ENCODE peak calls at places on chromosomes 2 and 18, in seven cellular contexts. B is MG63; T is cardiac muscle cell; F is CD8-positive, alpha-beta T cell; A is lower lobe of right lung; C is CD8-positive, alpha-beta memory T cell; X is ovary. N is an unnamed sample.
A peak's percentile ranks its signal among the peaks of the same experiment; 100 is the strongest.

GRCh38 chr18:8608795-8609673 is at the start of gene RAB12:
- DNase-seq in X (peak; percentile 90), B (peak; percentile 88), C (peak; percentile 84), T (peak; percentile 92), A (peak; percentile 92), F (peak; percentile 88), N (peak; percentile 89)

GRCh38 chr2:203815541-203815898 is 52.1 kb upstream of the CTLA4 start:
- DNase-seq in A (no peak), C (no peak), F (no peak), B (no peak), T (no peak), X (no peak), N (no peak)

GRCh38 chr18:2905802-2906521 is 59.2 kb downstream of the EMILIN2 start:
- DNase-seq in X (peak; percentile 83), C (peak; percentile 32), F (peak; percentile 34), B (peak; percentile 81), A (peak; percentile 82), T (peak; percentile 72), N (peak; percentile 20)

GRCh38 chr18:31789409-31789808 is 28.7 kb upstream of the SLC25A52 start:
- DNase-seq in F (no peak), B (no peak), X (no peak), T (no peak), C (no peak), A (no peak), N (no peak)

GRCh38 chr2:150589760-150590159 is 102.3 kb upstream of the RND3 start:
- DNase-seq in T (no peak), F (no peak), C (no peak), X (no peak), A (no peak), B (no peak), N (no peak)

GRCh38 chr2:218896501-218897393 is 16.1 kb downstream of the WNT10A start:
- DNase-seq in B (no peak), F (peak; percentile 91), C (peak; percentile 85), T (no peak), A (no peak), X (peak; percentile 43), N (peak; percentile 86)

GRCh38 chr2:228048838-228049490 is 132.5 kb downstream of the SPHKAP start:
- DNase-seq in B (peak; percentile 50), C (no peak), A (no peak), T (peak; percentile 74), X (no peak), F (no peak), N (no peak)

GRCh38 chr2:42823744-42824453 is 31.5 kb upstream of the HAAO start:
- DNase-seq in A (no peak), B (no peak), F (no peak), T (no peak), X (no peak), C (no peak), N (no peak)

GRCh38 chr2:44928660-44929471 is 12.6 kb upstream of the SIX3 start:
- DNase-seq in X (no peak), T (no peak), C (no peak), B (no peak), A (no peak), F (no peak), N (no peak)
- H3K4me3 ChIP-seq in X (no peak overlapping the region), T (peak overlapping the region; percentile 13), C (no peak overlapping the region), B (peak overlapping the region; percentile 21), A (peak overlapping the region; percentile 34), F (no peak overlapping the region), N (no peak overlapping the region)

GRCh38 chr2:171834286-171834685 is 59.8 kb downstream of the SLC25A12 start:
- DNase-seq in C (no peak), F (no peak), A (no peak), X (no peak), T (no peak), B (no peak), N (no peak)

GRCh38 chr2:171837736-171838135 is 56.3 kb downstream of the SLC25A12 start:
- DNase-seq in T (peak; percentile 73), A (no peak), C (no peak), B (no peak), X (no peak), F (no peak), N (no peak)

GRCh38 chr2:171832489-171832888 is 61.6 kb downstream of the SLC25A12 start:
- DNase-seq in A (no peak), F (no peak), C (no peak), B (no peak), T (no peak), X (no peak), N (no peak)

GRCh38 chr2:171841996-171842395 is 52.0 kb downstream of the SLC25A12 start:
- DNase-seq in C (no peak), A (no peak), B (no peak), X (no peak), T (no peak), F (no peak), N (no peak)

GRCh38 chr2:171836151-171836910 is 57.7 kb downstream of the SLC25A12 start:
- DNase-seq in B (no peak), X (no peak), T (peak; percentile 33), F (no peak), C (no peak), A (no peak), N (no peak)
- H3K36me3 ChIP-seq in B (peaks cover 66% of the 10 kb centered on the region), X (no peaks in the 10 kb centered on the region), T (peaks cover 57% of the 10 kb centered on the region), F (peaks cover 19% of the 10 kb centered on the region), C (peaks cover 39% of the 10 kb centered on the region), A (peaks cover 55% of the 10 kb centered on the region), N (peaks cover 75% of the 10 kb centered on the region)

DNA sequence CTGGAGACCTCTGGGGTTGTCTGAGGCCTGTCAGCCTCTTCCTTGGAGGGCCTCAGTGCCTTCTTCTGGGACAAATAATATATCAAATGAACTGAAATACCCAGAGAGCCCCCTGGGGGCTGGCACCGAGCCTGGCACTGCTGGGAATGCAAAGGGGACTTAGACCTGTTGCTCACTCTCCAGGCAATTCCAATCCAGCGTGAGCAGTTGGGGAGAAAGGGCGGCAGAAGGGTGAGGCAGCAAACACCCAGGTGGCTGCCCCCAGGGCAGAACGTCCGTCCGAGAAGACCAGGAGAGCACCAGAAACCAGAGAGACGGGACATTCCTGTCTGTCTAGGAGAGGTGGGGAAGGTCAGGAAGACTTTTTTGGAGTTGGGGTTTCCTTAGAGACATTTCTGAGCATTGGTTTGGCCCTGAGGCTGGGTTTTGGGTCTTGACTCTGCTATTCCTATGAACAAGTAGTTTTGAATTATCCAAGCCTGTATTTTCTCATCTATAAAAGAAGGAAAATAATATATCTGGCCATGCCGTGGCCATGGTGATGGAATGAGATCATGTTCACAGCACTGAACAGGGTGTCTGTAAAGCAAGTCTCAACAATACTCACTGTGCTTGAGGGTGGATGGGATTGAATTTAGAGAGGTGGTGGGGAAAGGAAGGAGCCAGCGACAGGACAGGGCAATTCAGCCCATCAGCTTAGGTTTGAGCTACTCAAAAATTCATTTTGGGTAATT is 44.3 kb upstream of the ZBTB7C start:
- DNase-seq in C (no peak), B (no peak), X (no peak), T (no peak), A (no peak), F (no peak), N (no peak)
- H3K4me3 ChIP-seq in C (no peak overlapping the region), B (no peak overlapping the region), X (no peak overlapping the region), T (no peak overlapping the region), A (no peak overlapping the region), F (no peak overlapping the region), N (no peak overlapping the region)

DNA sequence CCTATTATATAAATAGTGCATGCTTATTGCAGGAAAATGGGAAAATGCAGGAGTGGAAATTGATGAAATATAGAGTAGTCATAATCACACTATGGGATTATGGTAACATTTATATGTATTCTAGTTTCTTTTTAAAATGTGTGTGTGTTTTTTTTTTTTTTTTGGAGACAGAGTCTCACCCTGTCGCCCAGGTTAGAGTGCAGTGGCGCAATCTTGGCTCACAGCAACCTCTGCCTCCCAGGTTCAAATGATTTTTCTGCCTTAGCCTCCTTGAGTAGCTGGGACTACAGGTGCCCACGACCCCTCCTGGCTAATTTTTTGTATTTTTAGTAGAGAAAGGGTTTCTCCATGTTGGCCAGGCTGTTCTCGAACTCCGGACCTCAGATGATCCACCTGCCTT is 47.0 kb downstream of the BIRC6 start:
- DNase-seq in A (no peak), B (no peak), T (no peak), C (no peak), X (no peak), F (no peak), N (no peak)
- H3K36me3 ChIP-seq in A (peaks cover 67% of the 10 kb centered on the region), B (peaks cover 48% of the 10 kb centered on the region), T (peaks cover 28% of the 10 kb centered on the region), C (peaks cover 4% of the 10 kb centered on the region), X (no peaks in the 10 kb centered on the region), F (peaks cover 6% of the 10 kb centered on the region), N (peaks cover 65% of the 10 kb centered on the region)

DNA sequence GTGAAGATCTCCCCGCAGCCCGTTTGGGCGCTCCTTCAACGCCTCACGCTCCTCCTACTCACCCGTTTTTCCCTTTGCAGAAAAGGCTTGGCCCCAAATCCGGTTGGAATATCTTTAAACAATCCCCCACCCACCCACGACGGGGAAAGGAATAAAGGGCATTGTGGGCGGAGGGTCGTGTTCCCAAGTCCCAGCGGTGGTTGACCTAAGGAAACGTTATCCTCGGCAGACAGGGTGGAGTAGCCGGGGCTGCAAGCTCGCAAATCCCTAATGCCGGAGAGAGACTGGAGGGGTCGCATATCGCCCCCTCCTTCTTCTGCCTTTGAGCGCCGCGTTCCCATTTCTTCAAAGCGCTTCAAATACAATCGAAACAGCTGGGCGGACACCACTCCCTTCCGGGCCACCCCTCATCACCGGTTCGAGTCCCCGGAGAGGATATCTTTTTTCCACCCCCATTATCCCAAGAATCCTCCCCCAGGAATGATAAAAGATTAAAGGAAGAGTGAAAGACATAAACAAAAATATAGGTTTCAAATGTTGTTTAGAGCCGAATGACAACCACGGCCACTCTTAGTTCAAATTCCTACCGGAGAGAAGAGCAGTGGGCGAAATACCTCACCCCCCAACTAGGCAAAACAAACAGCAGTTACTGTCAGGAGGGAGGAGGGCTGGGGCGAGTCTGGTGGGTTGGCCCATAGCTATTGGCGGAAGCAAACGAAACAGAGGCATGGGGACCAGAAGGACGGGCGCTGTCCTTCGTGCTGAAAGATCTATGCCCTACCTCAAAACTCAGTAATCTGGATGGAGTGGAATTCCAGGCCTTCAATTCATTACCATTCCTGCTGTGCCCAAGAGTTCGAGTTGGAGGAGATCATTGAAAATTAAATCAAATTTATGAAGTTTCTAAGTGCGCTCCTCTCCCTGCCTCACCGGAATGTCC is 2.8 kb upstream of the GAD1 start:
- DNase-seq in C (no peak), B (peak; percentile 31), T (peak; percentile 69), X (no peak), A (no peak), F (no peak), N (no peak)
- H3K4me3 ChIP-seq in C (no peak overlapping the region), B (no peak overlapping the region), T (no peak overlapping the region), X (no peak overlapping the region), A (no peak overlapping the region), F (no peak overlapping the region), N (no peak overlapping the region)

GRCh38 chr2:231461516-231461971 is 2.7 kb downstream of the NCL start:
- DNase-seq in B (no peak), C (no peak), X (no peak), A (no peak), F (no peak), T (no peak), N (no peak)
- H3K36me3 ChIP-seq in B (peaks cover 77% of the 10 kb centered on the region), C (peaks cover 62% of the 10 kb centered on the region), X (no peaks in the 10 kb centered on the region), A (peaks cover 68% of the 10 kb centered on the region), F (peaks cover 63% of the 10 kb centered on the region), T (peaks cover 62% of the 10 kb centered on the region), N (peaks cover 66% of the 10 kb centered on the region)

GRCh38 chr18:25164211-25164836 is 187.6 kb downstream of the ZNF521 start:
- DNase-seq in T (no peak), C (no peak), A (no peak), F (no peak), B (no peak), X (no peak), N (no peak)
- H3K4me3 ChIP-seq in T (no peak overlapping the region), C (no peak overlapping the region), A (peak overlapping the region; percentile 43), F (no peak overlapping the region), B (no peak overlapping the region), X (peak overlapping the region; percentile 29), N (peak overlapping the region; percentile 51)

GRCh38 chr2:240574386-240575100 is 6.3 kb downstream of the RNPEPL1 start:
- DNase-seq in T (no peak), B (no peak), X (no peak), A (peak; percentile 46), F (no peak), C (no peak), N (no peak)
- H3K36me3 ChIP-seq in T (peaks cover 3% of the 10 kb centered on the region), B (peaks cover 8% of the 10 kb centered on the region), X (no peaks in the 10 kb centered on the region), A (peaks cover 65% of the 10 kb centered on the region), F (peaks cover 20% of the 10 kb centered on the region), C (peaks cover 22% of the 10 kb centered on the region), N (peaks cover 29% of the 10 kb centered on the region)

GRCh38 chr18:37244618-37245017 is 321.0 kb downstream of the CELF4 start:
- DNase-seq in B (no peak), T (no peak), X (no peak), F (no peak), A (no peak), C (no peak), N (no peak)
- H3K4me3 ChIP-seq in B (no peak overlapping the region), T (no peak overlapping the region), X (no peak overlapping the region), F (no peak overlapping the region), A (no peak overlapping the region), C (no peak overlapping the region), N (no peak overlapping the region)